ENCODE peak calls at places on chromosome 5, in four cellular contexts. One of them, this sample, is unnamed.

GRCh38 chr5:15383469-15383868 is 116.5 kb upstream of the FBXL7 start:
- DNase-seq in psoas muscle: no peak
- DNase-seq in colonic mucosa: no peak
- DNase-seq in pancreas: no peak
- DNase-seq in this sample: peak

GRCh38 chr5:16812911-16813310 is 123.2 kb downstream of the MYO10 start:
- DNase-seq in psoas muscle: no peak
- DNase-seq in colonic mucosa: peak
- DNase-seq in pancreas: no peak
- DNase-seq in this sample: no peak

GRCh38 chr5:76283670-76284069 is 119.4 kb upstream of the IQGAP2 start:
- DNase-seq in psoas muscle: no peak
- DNase-seq in colonic mucosa: no peak
- DNase-seq in pancreas: no peak
- DNase-seq in this sample: no peak

GRCh38 chr5:89268460-89268859 is 385.5 kb upstream of the MEF2C start:
- DNase-seq in psoas muscle: no peak
- DNase-seq in colonic mucosa: no peak
- DNase-seq in pancreas: no peak
- DNase-seq in this sample: no peak

GRCh38 chr5:30804739-30805313 is 388.7 kb upstream of the CDH6 start:
- DNase-seq in psoas muscle: no peak
- DNase-seq in colonic mucosa: no peak
- DNase-seq in pancreas: no peak
- DNase-seq in this sample: no peak

GRCh38 chr5:168962323-168962722 is 338.6 kb downstream of the SLIT3 start:
- DNase-seq in psoas muscle: no peak
- DNase-seq in colonic mucosa: no peak
- DNase-seq in pancreas: no peak
- DNase-seq in this sample: no peak

GRCh38 chr5:39156082-39156481 is 63.3 kb downstream of the FYB1 start:
- DNase-seq in psoas muscle: no peak
- DNase-seq in colonic mucosa: no peak
- DNase-seq in pancreas: no peak
- DNase-seq in this sample: no peak

GRCh38 chr5:170434953-170435605 is 45.9 kb upstream of the KCNMB1 start:
- DNase-seq in psoas muscle: peak
- DNase-seq in colonic mucosa: peak
- DNase-seq in pancreas: peak
- DNase-seq in this sample: peak

GRCh38 chr5:163244451-163244987 is 192.9 kb upstream of the CCNG1 start:
- DNase-seq in psoas muscle: no peak
- DNase-seq in colonic mucosa: no peak
- DNase-seq in pancreas: no peak
- DNase-seq in this sample: no peak

GRCh38 chr5:168047669-168048111 is 243.8 kb upstream of the WWC1 start:
- DNase-seq in psoas muscle: no peak
- DNase-seq in colonic mucosa: no peak
- DNase-seq in pancreas: peak
- DNase-seq in this sample: no peak

GRCh38 chr5:174243904-174244303 is 198.4 kb downstream of the NSG2 start:
- DNase-seq in psoas muscle: no peak
- DNase-seq in colonic mucosa: no peak
- DNase-seq in pancreas: no peak
- DNase-seq in this sample: no peak
- TF ChIP-seq CTCF in psoas muscle: no peak
- TF ChIP-seq CTCF in colonic mucosa: no peak
- TF ChIP-seq CTCF in pancreas: no peak
- TF ChIP-seq CTCF in this sample: no peak

GRCh38 chr5:154447074-154447725 is 1.4 kb downstream of the SAP30L start:
- DNase-seq in psoas muscle: no peak
- DNase-seq in colonic mucosa: no peak
- DNase-seq in pancreas: no peak
- DNase-seq in this sample: no peak

GRCh38 chr5:154442801-154443200 is 3.0 kb upstream of the SAP30L start:
- DNase-seq in psoas muscle: no peak
- DNase-seq in colonic mucosa: no peak
- DNase-seq in pancreas: no peak
- DNase-seq in this sample: no peak

GRCh38 chr5:154445422-154446182 is at the start of gene SAP30L:
- DNase-seq in psoas muscle: peak
- DNase-seq in colonic mucosa: peak
- DNase-seq in pancreas: peak
- DNase-seq in this sample: peak

GRCh38 chr5:154446183-154447073 is 631 bp downstream of the SAP30L start:
- DNase-seq in psoas muscle: peak
- DNase-seq in colonic mucosa: peak
- DNase-seq in pancreas: peak
- DNase-seq in this sample: no peak

DNA sequence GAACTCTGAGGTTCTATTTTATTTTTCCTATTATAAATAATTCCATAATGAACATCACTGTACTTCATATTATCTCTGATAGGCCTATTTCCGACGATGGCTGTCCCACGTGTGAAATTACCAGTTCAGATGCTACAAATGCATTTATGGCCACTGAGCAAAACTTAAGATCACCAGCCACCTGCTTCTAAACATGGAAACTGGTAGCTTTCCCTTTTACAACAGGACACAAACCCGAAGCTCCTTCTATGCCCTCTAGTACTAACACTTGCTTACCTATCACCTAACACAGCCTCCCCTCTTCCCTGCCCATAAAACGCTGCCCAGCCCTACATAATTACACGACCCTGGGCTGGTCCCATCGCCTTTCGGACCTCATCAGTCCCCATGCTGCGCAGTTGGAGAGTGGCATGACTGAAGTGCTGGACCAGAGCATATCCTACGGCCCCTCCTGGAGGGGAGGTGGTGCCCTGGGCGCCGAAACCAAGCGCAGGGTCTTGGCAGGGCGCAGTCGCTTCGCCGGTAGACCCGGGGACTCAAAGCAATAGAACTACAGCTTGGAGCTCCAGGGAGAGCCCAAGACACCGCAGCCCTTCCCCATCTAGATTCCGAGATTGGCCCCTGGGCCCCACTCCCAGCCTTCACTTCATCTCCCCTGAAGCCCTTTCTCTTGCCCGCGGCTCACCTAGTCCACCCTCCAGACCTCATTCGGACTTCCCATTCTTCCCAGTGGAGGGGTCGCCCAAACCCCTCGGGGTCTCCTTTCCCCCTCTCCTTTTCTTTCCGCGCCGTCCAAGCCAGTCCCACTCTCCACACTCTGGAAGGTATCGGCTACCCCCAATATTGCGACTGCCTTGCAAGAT is 1.0 kb upstream of the SAP30L start:
- DNase-seq in psoas muscle: no peak
- DNase-seq in colonic mucosa: peak
- DNase-seq in pancreas: peak
- DNase-seq in this sample: no peak
- H3K27ac ChIP-seq in psoas muscle: peak
- H3K27ac ChIP-seq in colonic mucosa: peak
- H3K27ac ChIP-seq in pancreas: peak
- H3K27ac ChIP-seq in this sample: peak

DNA sequence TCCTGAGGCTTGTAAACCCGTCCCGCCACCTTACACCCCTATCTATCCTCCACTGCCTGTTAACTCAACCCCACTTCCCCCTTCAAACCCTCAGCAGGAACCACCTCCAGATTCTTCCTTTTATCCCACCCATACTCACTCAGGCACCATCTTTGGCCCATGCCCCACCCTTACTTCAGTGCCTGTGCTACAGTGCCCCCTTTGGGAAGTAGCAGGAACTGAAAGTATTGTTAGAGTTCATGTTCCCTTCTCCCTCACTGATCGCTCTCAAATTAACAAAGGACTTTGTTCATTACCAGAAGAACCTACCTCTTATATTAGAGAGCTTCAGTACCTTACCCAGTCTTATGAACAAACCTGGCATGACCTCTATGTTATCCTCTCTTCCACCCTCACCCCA is 92.2 kb upstream of the MOCS2 start:
- DNase-seq in psoas muscle: no peak
- DNase-seq in colonic mucosa: no peak
- DNase-seq in pancreas: no peak
- DNase-seq in this sample: no peak
- TF ChIP-seq CTCF in psoas muscle: no peak
- TF ChIP-seq CTCF in colonic mucosa: no peak
- TF ChIP-seq CTCF in pancreas: no peak
- TF ChIP-seq CTCF in this sample: no peak

GRCh38 chr5:2532809-2533208 is 218.7 kb downstream of the IRX2 start:
- DNase-seq in psoas muscle: no peak
- DNase-seq in colonic mucosa: no peak
- DNase-seq in pancreas: no peak
- DNase-seq in this sample: no peak

GRCh38 chr5:2529371-2530100 is 221.9 kb downstream of the IRX2 start:
- DNase-seq in psoas muscle: no peak
- DNase-seq in colonic mucosa: no peak
- DNase-seq in pancreas: no peak
- DNase-seq in this sample: no peak

GRCh38 chr5:2530609-2531008 is 220.9 kb downstream of the IRX2 start:
- DNase-seq in psoas muscle: no peak
- DNase-seq in colonic mucosa: no peak
- DNase-seq in pancreas: no peak
- DNase-seq in this sample: no peak

GRCh38 chr5:2534251-2534650 is 217.2 kb downstream of the IRX2 start:
- DNase-seq in psoas muscle: no peak
- DNase-seq in colonic mucosa: no peak
- DNase-seq in pancreas: no peak
- DNase-seq in this sample: no peak

GRCh38 chr5:2531318-2531717 is 220.2 kb downstream of the IRX2 start:
- DNase-seq in psoas muscle: no peak
- DNase-seq in colonic mucosa: no peak
- DNase-seq in pancreas: no peak
- DNase-seq in this sample: no peak
- H3K27ac ChIP-seq in psoas muscle: no peak
- H3K27ac ChIP-seq in colonic mucosa: no peak
- H3K27ac ChIP-seq in pancreas: no peak
- H3K27ac ChIP-seq in this sample: no peak